ENCODE peak calls at places on chromosome 7, in ten cellular contexts. O is WERI-Rb-1; Y is neural progenitor cell; Q is GM12892; F is stimulated activated CD8-positive, alpha-beta memory T cell treated with anti-CD3 and anti-CD28 coated beads, Interleukin-4, amount 100 ng/mL, for 4 hours; A is cardiac septum; W is D341Med; S is amniotic epithelial cell; C is cerebellar nuclear complex; M is lower lobe of right lung. T is an unnamed sample.

GRCh38 chr7:51253157-51253556 is 63.5 kb downstream of the COBL start:
- DNase-seq in Y (no peak), M (no peak), W (peak), A (no peak), S (no peak), C (no peak), F (no peak), Q (no peak), O (peak), T (no peak)

GRCh38 chr7:122827763-122828162 is 58.5 kb downstream of the CADPS2 start:
- DNase-seq in Y (no peak), F (no peak), S (no peak), A (no peak), Q (no peak), M (no peak), C (no peak), O (no peak), W (no peak), T (no peak)

GRCh38 chr7:20482071-20482470 is 133.4 kb upstream of the ABCB5 start:
- DNase-seq in C (no peak), S (no peak), M (no peak), Y (no peak), W (no peak), Q (no peak), F (no peak), A (no peak), O (no peak), T (no peak)

GRCh38 chr7:17234398-17235021 is 63.9 kb upstream of the AHR start:
- DNase-seq in A (no peak), Y (no peak), C (no peak), S (peak), W (no peak), O (no peak), M (no peak), F (peak), Q (peak), T (peak)

GRCh38 chr7:150855046-150855445 is 2.7 kb downstream of the AOC1 start:
- DNase-seq in O (no peak), A (no peak), W (no peak), F (no peak), C (no peak), Y (no peak), Q (no peak), S (no peak), M (no peak), T (no peak)

GRCh38 chr7:155824195-155824915 is 12.1 kb upstream of the SHH start:
- DNase-seq in A (no peak), Y (no peak), S (no peak), Q (no peak), M (no peak), C (no peak), F (no peak), O (no peak), W (no peak), T (no peak)

GRCh38 chr7:92767427-92767826 is 68.9 kb downstream of the CDK6 start:
- DNase-seq in A (no peak), W (no peak), F (no peak), Y (no peak), C (no peak), Q (no peak), M (no peak), O (no peak), S (peak), T (no peak)

GRCh38 chr7:109259151-109259550 is 689.5 kb downstream of the DNAJB9 start:
- DNase-seq in Y (peak), F (no peak), O (no peak), A (no peak), C (no peak), M (no peak), Q (no peak), W (no peak), S (no peak), T (peak)

GRCh38 chr7:22074961-22075360 is 129.3 kb upstream of the CDCA7L start:
- DNase-seq in A (no peak), M (no peak), C (no peak), W (no peak), F (no peak), O (no peak), S (no peak), Y (no peak), Q (no peak), T (no peak)

T was measured in MV-4-11.